ENCODE peak calls at places on chromosomes 4 and X, in seven cellular contexts. W is heart right ventricle, D is endodermal cell, E is cardiac muscle cell, X is sigmoid colon, O is uterus, N is RWPE2. Y is an unnamed sample.

GRCh38 chrX:151974336-151975227 is at the start of gene GABRE:
- DNase-seq in X (peak), D (peak), E (peak), O (peak), N (no peak), W (peak), Y (peak)

GRCh38 chr4:165440415-165440882 is 61.6 kb downstream of the CPE start:
- DNase-seq in X (no peak), N (no peak), D (peak), E (peak), W (no peak), O (no peak), Y (no peak)

GRCh38 chr4:23161787-23162186 is 469.1 kb downstream of the GBA3 start:
- DNase-seq in W (no peak), N (no peak), X (no peak), O (no peak), D (no peak), E (no peak), Y (no peak)

GRCh38 chr4:174648859-174649258 is 126.6 kb upstream of the HPGD start:
- DNase-seq in E (no peak), X (no peak), O (no peak), W (no peak), N (no peak), D (no peak), Y (no peak)

GRCh38 chrX:56788229-56788628 is 59.2 kb downstream of the NBDY start:
- DNase-seq in O (peak), E (no peak), X (peak), W (no peak), N (no peak), D (no peak), Y (peak)

GRCh38 chr4:55503164-55503563 is 43.5 kb downstream of the CLOCK start:
- DNase-seq in X (no peak), W (no peak), E (no peak), D (no peak), N (no peak), O (no peak), Y (no peak)

GRCh38 chr4:31068257-31069075 is 348.3 kb downstream of the PCDH7 start:
- DNase-seq in E (no peak), N (no peak), D (no peak), W (no peak), O (no peak), X (no peak), Y (no peak)

GRCh38 chrX:139058831-139059495 is 347.4 kb upstream of the FGF13 start:
- DNase-seq in N (no peak), E (no peak), X (no peak), O (no peak), D (no peak), W (no peak), Y (no peak)

GRCh38 chr4:8528713-8529112 is 51.5 kb upstream of the GPR78 start:
- DNase-seq in W (no peak), X (no peak), D (no peak), N (no peak), O (no peak), E (no peak), Y (no peak)

GRCh38 chrX:48939417-48940228 is 17.8 kb downstream of the OTUD5 start:
- DNase-seq in D (no peak), O (no peak), N (no peak), E (no peak), X (no peak), W (no peak), Y (no peak)

GRCh38 chr4:154164931-154165839 is 326.4 kb downstream of the DCHS2 start:
- DNase-seq in X (no peak), D (no peak), W (no peak), O (peak), E (no peak), N (peak), Y (no peak)

GRCh38 chr4:37999000-37999745 is 39.0 kb downstream of the PTTG2 start:
- DNase-seq in X (no peak), N (no peak), E (no peak), D (peak), W (no peak), O (no peak), Y (no peak)

GRCh38 chr4:7785017-7785416 is 154.6 kb downstream of the AFAP1 start:
- DNase-seq in D (no peak), E (no peak), X (peak), O (no peak), W (no peak), N (peak), Y (no peak)

GRCh38 chrX:42944381-42944998 is 166.5 kb upstream of the PPP1R2C start:
- DNase-seq in W (no peak), X (no peak), O (no peak), E (no peak), D (no peak), N (no peak), Y (no peak)

GRCh38 chr4:1492636-1493539 is 86.6 kb upstream of the NKX1-1 start:
- DNase-seq in X (peak), E (no peak), N (peak), D (peak), W (no peak), O (no peak), Y (no peak)

GRCh38 chr4:103429283-103429682 is 231.1 kb upstream of the CENPE start:
- DNase-seq in D (peak), E (peak), N (no peak), O (no peak), X (no peak), W (no peak), Y (no peak)

GRCh38 chrX:71216446-71216845 is 6.6 kb upstream of the GJB1 start:
- DNase-seq in O (no peak), X (no peak), D (no peak), N (no peak), E (no peak), W (no peak), Y (no peak)

GRCh38 chr4:155734065-155734464 is 24.8 kb upstream of the GUCY1B1 start:
- DNase-seq in X (no peak), E (peak), N (no peak), W (no peak), O (no peak), D (no peak), Y (no peak)

GRCh38 chrX:39194673-39195072 is 393.4 kb downstream of the MID1IP1 start:
- DNase-seq in E (no peak), O (no peak), X (no peak), N (no peak), D (no peak), W (no peak), Y (no peak)

GRCh38 chr4:110119880-110120279 is 78.5 kb downstream of the ELOVL6 start:
- DNase-seq in O (no peak), X (no peak), E (no peak), N (no peak), D (no peak), W (no peak), Y (no peak)

DNA sequence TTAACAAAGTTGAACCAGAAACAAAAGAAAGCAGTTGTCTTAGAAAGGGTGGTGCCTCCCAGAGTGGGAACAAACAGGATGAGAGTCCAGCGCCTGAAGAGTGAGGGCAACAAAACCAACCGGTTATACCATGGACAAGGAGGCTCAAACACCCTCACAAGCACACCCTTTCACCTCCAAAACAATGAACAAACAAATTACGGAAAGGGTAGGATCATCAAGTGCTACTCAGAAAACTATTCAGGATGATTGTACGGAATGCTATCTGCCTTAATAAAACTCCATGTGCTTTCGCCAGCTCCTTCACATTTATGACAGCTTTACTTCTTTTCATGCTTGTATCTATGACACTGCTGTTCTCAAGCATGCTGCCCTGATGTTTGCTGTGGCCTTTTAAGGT is 26.8 kb downstream of the SLC39A8 start:
- DNase-seq in E (no peak), O (no peak), D (no peak), N (no peak), X (no peak), W (no peak), Y (no peak)
- H3K27ac ChIP-seq in E (no peak), O (no peak), D (no peak), N (no peak), X (no peak), W (no peak), Y (no peak)

DNA sequence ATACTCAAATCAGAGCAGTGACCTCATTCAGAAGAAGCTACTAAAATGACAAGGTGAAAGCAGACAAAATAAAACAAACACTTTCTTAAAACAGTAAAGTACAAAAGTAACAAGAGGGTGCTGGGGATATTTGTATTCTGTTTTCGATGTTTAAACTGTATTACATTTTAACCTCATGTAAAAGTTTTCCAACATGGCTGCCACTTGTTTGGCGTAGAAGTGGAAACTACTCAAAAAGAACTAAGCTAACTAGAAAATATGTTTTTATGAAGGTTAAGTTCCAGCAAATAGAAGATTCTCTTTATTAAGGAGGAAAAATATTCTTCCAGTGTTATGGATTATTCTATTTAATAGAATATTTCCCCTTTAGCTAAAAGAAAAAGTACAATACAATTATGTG is 155.0 kb downstream of the FBXW7 start:
- DNase-seq in X (no peak), W (no peak), E (no peak), D (no peak), O (no peak), N (no peak), Y (no peak)
- H3K27ac ChIP-seq in X (no peak), W (peak), E (no peak), D (no peak), O (peak), N (no peak), Y (no peak)

DNA sequence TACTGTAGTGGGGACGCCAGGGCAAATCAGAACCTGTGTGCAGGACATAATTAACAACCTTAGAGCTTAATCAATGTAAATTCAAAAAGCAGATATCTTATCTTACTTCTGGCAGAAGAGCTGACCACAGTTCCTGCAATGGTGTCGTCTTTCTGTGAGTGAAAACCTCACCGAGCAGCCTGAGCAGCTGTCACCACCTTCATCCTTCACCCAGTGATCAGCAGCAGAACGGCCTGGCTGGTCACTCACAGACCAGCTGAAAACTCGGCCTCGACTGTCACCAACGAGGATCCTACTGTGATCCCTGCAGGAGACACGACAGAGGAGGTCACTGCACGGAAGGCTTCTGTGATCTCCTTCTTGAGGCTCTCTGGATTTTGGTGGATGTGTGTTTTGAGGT is 94.2 kb downstream of the CDS1 start:
- DNase-seq in E (peak), X (no peak), O (no peak), D (no peak), W (no peak), N (no peak), Y (no peak)
- H3K27ac ChIP-seq in E (peak), X (no peak), O (no peak), D (no peak), W (no peak), N (no peak), Y (no peak)

GRCh38 chrX:150502979-150503897 is 65.2 kb upstream of the MTM1 start:
- DNase-seq in O (no peak), N (no peak), E (no peak), X (no peak), D (peak), W (no peak), Y (no peak)
- H3K27ac ChIP-seq in O (no peak), N (no peak), E (no peak), X (no peak), D (no peak), W (no peak), Y (peak)

GRCh38 chrX:2699959-2700358 is 8.9 kb downstream of the CD99 start:
- DNase-seq in D (no peak), E (no peak), W (no peak), O (no peak), X (no peak), N (no peak), Y (no peak)
- H3K27ac ChIP-seq in D (no peak), E (peak), W (no peak), O (no peak), X (peak), N (no peak), Y (no peak)

GRCh38 chrX:103530540-103530939 is 11.3 kb upstream of the RAB40A start:
- DNase-seq in X (no peak), E (no peak), N (no peak), W (no peak), O (no peak), D (no peak), Y (no peak)

GRCh38 chrX:103535206-103535605 is 15.9 kb upstream of the RAB40A start:
- DNase-seq in D (no peak), N (no peak), O (no peak), E (no peak), X (no peak), W (no peak), Y (no peak)

GRCh38 chrX:103536071-103536470 is 16.8 kb upstream of the RAB40A start:
- DNase-seq in X (no peak), W (no peak), O (no peak), N (no peak), D (no peak), E (no peak), Y (no peak)

GRCh38 chrX:103531002-103531401 is 11.7 kb upstream of the RAB40A start:
- DNase-seq in X (no peak), E (no peak), N (no peak), W (no peak), O (no peak), D (no peak), Y (no peak)

DNA sequence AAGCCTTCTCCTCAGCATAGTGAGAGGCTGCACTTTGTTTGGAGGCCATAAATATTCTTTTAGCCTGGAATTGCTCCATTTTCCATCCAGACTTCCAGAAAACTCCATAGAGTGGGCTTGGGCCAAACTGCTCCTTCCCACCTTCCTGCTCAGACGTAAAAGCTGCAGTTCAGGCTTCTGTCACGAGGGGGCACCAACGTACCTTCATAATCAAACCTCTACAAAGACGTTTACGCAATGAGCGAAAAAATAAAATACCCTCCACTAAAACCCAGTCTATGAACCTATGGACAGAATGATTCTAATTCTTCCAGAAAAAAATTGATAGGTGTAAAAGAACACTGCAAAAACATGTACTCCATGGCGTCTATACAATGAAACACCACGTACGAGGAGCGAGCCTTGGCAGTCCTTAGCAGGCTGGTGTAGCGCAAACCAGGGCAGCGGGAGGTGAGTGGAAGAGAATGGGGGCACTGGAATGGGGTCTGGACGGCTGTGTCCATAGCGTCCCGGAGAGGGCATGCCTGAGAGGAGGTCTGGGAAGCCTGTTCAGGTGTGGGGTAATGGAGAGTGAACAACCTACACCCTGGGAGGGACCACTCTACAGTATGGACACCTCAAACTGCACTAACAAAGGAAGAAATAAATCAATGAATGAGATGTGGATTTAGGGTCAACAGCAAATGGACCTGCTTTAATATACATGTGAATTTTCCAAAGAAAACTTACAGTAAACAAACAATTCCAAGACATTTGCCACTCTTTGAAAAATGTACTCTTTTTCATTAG is 14.3 kb upstream of the RAB40A start:
- DNase-seq in X (peak), W (peak), D (peak), N (no peak), O (peak), E (peak), Y (peak)
- H3K27ac ChIP-seq in X (peak), W (no peak), D (no peak), N (no peak), O (peak), E (no peak), Y (no peak)

GRCh38 chr4:185554243-185555126 is 19.2 kb upstream of the PDLIM3 start:
- DNase-seq in O (no peak), D (no peak), W (no peak), X (no peak), E (no peak), N (no peak), Y (no peak)
- H3K27ac ChIP-seq in O (peak), D (no peak), W (no peak), X (no peak), E (no peak), N (no peak), Y (no peak)

DNA sequence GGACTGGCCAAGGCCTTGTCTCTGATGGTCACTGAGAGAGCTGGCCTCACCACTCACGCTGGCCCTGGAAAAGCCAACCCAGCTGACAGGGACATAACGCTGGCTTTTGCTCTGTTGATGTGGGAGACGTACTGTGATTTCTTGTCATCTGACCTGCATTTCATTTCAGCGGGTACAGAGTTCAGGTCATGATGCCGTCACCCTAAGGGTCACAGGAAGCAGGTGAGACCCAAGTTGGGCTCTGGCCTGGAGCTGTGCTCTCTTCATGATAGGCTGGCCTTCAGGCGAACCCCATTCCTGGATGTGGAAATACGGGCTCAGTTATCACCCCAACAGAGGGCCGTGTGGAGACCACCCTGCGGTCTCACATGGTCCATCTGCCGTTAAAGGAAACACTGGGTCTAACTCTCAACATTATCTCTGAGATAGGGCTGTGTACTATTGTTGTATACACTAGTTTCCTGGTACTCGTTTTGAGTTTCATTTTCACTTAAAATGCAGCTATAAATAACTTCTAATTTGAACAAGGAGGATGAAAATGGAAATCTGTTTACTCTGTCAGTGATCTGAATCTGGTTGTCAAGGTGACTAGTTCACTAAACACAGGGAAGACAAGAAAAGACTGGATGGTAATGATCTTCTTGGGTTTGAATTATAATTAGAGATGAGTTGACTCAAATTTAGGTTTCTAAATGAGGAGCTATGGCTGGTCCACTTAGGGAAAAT is 89.1 kb downstream of the TBC1D9 start:
- DNase-seq in N (no peak), X (no peak), E (no peak), W (no peak), D (no peak), O (no peak), Y (no peak)
- H3K27ac ChIP-seq in N (no peak), X (no peak), E (no peak), W (peak), D (no peak), O (no peak), Y (peak)

GRCh38 chr4:145486603-145487002 is 5.0 kb downstream of the SMAD1 start:
- DNase-seq in D (no peak), O (no peak), N (no peak), X (no peak), W (no peak), E (no peak), Y (no peak)
- H3K27ac ChIP-seq in D (no peak), O (no peak), N (no peak), X (no peak), W (no peak), E (no peak), Y (no peak)

GRCh38 chr4:82784615-82785247 is 13.9 kb downstream of the SCD5 start:
- DNase-seq in W (no peak), O (no peak), N (no peak), E (no peak), X (no peak), D (peak), Y (no peak)
- H3K27ac ChIP-seq in W (peak), O (no peak), N (peak), E (no peak), X (no peak), D (no peak), Y (no peak)